ENCODE peak calls at places on chromosomes 12 and 14, in eight cellular contexts. N is activated CD8-positive, alpha-beta memory T cell treated with anti-CD3 and anti-CD28 coated beads for 4 hours; C is fibroblast of pulmonary artery; J is AG08396; B is T-helper 17 cell; V is psoas muscle; D is NCI-H460; Q is stimulated activated CD4-positive, alpha-beta T cell treated with anti-CD3 and anti-CD28 coated beads, Interleukin-4, amount 100 ng/mL, for 1 hour. Y is an unnamed sample.

GRCh38 chr14:35332517-35333346 is 40.5 kb downstream of the PSMA6 start:
- DNase-seq in B (no peak), J (no peak), C (peak), Q (peak), D (no peak), V (no peak), N (no peak), Y (peak)

GRCh38 chr14:56752428-56752827 is 57.9 kb downstream of the OTX2 start:
- DNase-seq in V (no peak), N (no peak), C (no peak), Q (no peak), B (no peak), J (no peak), D (no peak), Y (no peak)

GRCh38 chr12:96121271-96121711 is 72.9 kb upstream of the ELK3 start:
- DNase-seq in J (no peak), Q (no peak), C (peak), D (no peak), V (no peak), N (no peak), B (no peak), Y (no peak)

GRCh38 chr14:33986804-33987203 is 35.9 kb upstream of the EGLN3 start:
- DNase-seq in C (peak), B (no peak), N (no peak), Q (no peak), V (no peak), J (peak), D (peak), Y (no peak)

GRCh38 chr14:55518391-55518790 is 61.6 kb upstream of the KTN1 start:
- DNase-seq in D (no peak), Q (no peak), V (no peak), C (peak), N (no peak), J (no peak), B (no peak), Y (no peak)

GRCh38 chr12:110733089-110733715 is 9.5 kb downstream of the PPP1CC start:
- DNase-seq in V (no peak), C (peak), Q (no peak), B (no peak), D (no peak), N (no peak), J (no peak), Y (peak)

GRCh38 chr14:95314609-95315008 is 5.1 kb downstream of the CLMN start:
- DNase-seq in N (no peak), B (no peak), D (no peak), J (peak), Q (peak), C (no peak), V (no peak), Y (peak)

GRCh38 chr14:32720927-32721326 is 217.8 kb upstream of the NPAS3 start:
- DNase-seq in B (no peak), D (no peak), V (no peak), Q (no peak), C (peak), N (no peak), J (no peak), Y (no peak)

GRCh38 chr14:88327497-88327896 is 4.4 kb upstream of the KCNK10 start:
- DNase-seq in C (no peak), N (no peak), J (no peak), Q (no peak), B (no peak), V (no peak), D (no peak), Y (no peak)

GRCh38 chr12:49358548-49359141 is 8.6 kb upstream of the SPATS2 start:
- DNase-seq in J (peak), V (no peak), C (peak), N (no peak), Q (no peak), D (peak), B (no peak), Y (peak)

GRCh38 chr12:69392146-69392928 is 32.8 kb downstream of the YEATS4 start:
- DNase-seq in B (no peak), D (no peak), C (peak), V (no peak), J (no peak), Q (no peak), N (no peak), Y (no peak)

GRCh38 chr14:87002831-87003230 is 990.2 kb downstream of the GALC start:
- DNase-seq in C (no peak), D (no peak), V (no peak), Q (no peak), B (no peak), N (no peak), J (no peak), Y (no peak)